ENCODE peak calls at places on chromosomes 5 and 9, in eight cellular contexts. C, O, N, H, L, E, I and J are unnamed samples.
A peak's percentile ranks its signal among the peaks of the same experiment; 100 is the strongest.

GRCh38 chr5:37189355-37189754 is 59.8 kb downstream of the CPLANE1 start:
- DNase-seq in L (no peak), E (no peak), O (no peak), N (no peak), C (peak; percentile 30), I (no peak), H (no peak), J (no peak)

GRCh38 chr9:73919712-73920111 is 577.4 kb upstream of the RORB start:
- DNase-seq in C (no peak), E (no peak), H (no peak), N (no peak), O (no peak), L (no peak), I (no peak), J (no peak)

GRCh38 chr9:37622462-37622861 is 28.3 kb upstream of the FRMPD1 start:
- DNase-seq in H (no peak), O (no peak), C (peak; percentile 53), N (no peak), L (no peak), E (no peak), I (no peak), J (no peak)

GRCh38 chr9:3088166-3088702 is 244.3 kb upstream of the PUM3 start:
- DNase-seq in L (no peak), H (no peak), I (no peak), O (no peak), E (no peak), C (no peak), N (no peak), J (peak; percentile 52)

GRCh38 chr9:20478780-20479179 is 143.5 kb downstream of the MLLT3 start:
- DNase-seq in O (no peak), C (no peak), H (no peak), E (no peak), N (no peak), I (no peak), L (peak; percentile 84), J (no peak)

GRCh38 chr9:135240871-135241311 is 153.4 kb downstream of the OLFM1 start:
- DNase-seq in H (no peak), I (no peak), L (no peak), C (no peak), N (no peak), O (no peak), E (no peak), J (no peak)

GRCh38 chr9:27485158-27485557 is 38.9 kb upstream of the IFNK start:
- DNase-seq in I (no peak), N (no peak), O (no peak), E (no peak), H (no peak), L (no peak), C (no peak), J (no peak)

GRCh38 chr9:86321373-86321772 is 32.8 kb downstream of the TUT7 start:
- DNase-seq in O (no peak), N (peak; percentile 20), H (no peak), I (no peak), L (peak; percentile 95), E (no peak), C (peak; percentile 97), J (no peak)

GRCh38 chr5:146025108-146025507 is 80.3 kb downstream of the PLAC8L1 start:
- DNase-seq in O (no peak), N (no peak), C (no peak), H (no peak), E (no peak), I (peak; percentile 51), L (no peak), J (no peak)

GRCh38 chr9:5608298-5609254 is 20.3 kb upstream of the RIC1 start:
- DNase-seq in O (no peak), H (no peak), I (no peak), L (peak; percentile 56), N (peak; percentile 48), E (no peak), C (peak; percentile 40), J (no peak)

GRCh38 chr9:108606408-108606807 is 249.4 kb downstream of the ACTL7B start:
- DNase-seq in N (no peak), I (no peak), L (no peak), C (peak; percentile 21), O (no peak), E (no peak), H (no peak), J (no peak)

GRCh38 chr9:13279284-13280162 is at the start of gene MPDZ:
- DNase-seq in L (peak; percentile 39), O (no peak), H (peak; percentile 48), E (no peak), I (peak; percentile 25), N (peak; percentile 72), C (peak; percentile 87), J (peak; percentile 34)